ENCODE peak calls at places on chromosomes 13 and 19, in seven cellular contexts. One of them, this sample, is unnamed.

GRCh38 chr13:112069063-112069726 is 2.2 kb downstream of the SOX1 start:
- DNase-seq in nephron progenitor cell: peak
- DNase-seq in GM13976: peak
- DNase-seq in astrocyte: no peak
- DNase-seq in left ventricle myocardium inferior: no peak
- DNase-seq in activated CD8-positive, alpha-beta T cell treated with anti-CD3 and anti-CD28 coated beads for 36 hours: no peak
- DNase-seq in BE2C: no peak
- DNase-seq in this sample: no peak

GRCh38 chr13:77002590-77003190 is 10.8 kb downstream of the CLN5 start:
- DNase-seq in nephron progenitor cell: no peak
- DNase-seq in GM13976: no peak
- DNase-seq in astrocyte: no peak
- DNase-seq in left ventricle myocardium inferior: no peak
- DNase-seq in activated CD8-positive, alpha-beta T cell treated with anti-CD3 and anti-CD28 coated beads for 36 hours: no peak
- DNase-seq in BE2C: no peak
- DNase-seq in this sample: no peak

GRCh38 chr19:39765091-39766076 is 13.3 kb upstream of the LEUTX start:
- DNase-seq in nephron progenitor cell: peak
- DNase-seq in GM13976: no peak
- DNase-seq in astrocyte: peak
- DNase-seq in left ventricle myocardium inferior: no peak
- DNase-seq in activated CD8-positive, alpha-beta T cell treated with anti-CD3 and anti-CD28 coated beads for 36 hours: peak
- DNase-seq in BE2C: peak
- DNase-seq in this sample: no peak

GRCh38 chr13:101535192-101535746 is 82.8 kb downstream of the ITGBL1 start:
- DNase-seq in nephron progenitor cell: no peak
- DNase-seq in GM13976: no peak
- DNase-seq in astrocyte: no peak
- DNase-seq in left ventricle myocardium inferior: no peak
- DNase-seq in activated CD8-positive, alpha-beta T cell treated with anti-CD3 and anti-CD28 coated beads for 36 hours: no peak
- DNase-seq in BE2C: no peak
- DNase-seq in this sample: no peak

GRCh38 chr19:8831832-8832131 is 322 bp downstream of the ZNF558 start:
- DNase-seq in nephron progenitor cell: no peak
- DNase-seq in GM13976: no peak
- DNase-seq in astrocyte: no peak
- DNase-seq in left ventricle myocardium inferior: no peak
- DNase-seq in activated CD8-positive, alpha-beta T cell treated with anti-CD3 and anti-CD28 coated beads for 36 hours: no peak
- DNase-seq in BE2C: no peak
- DNase-seq in this sample: no peak

GRCh38 chr13:33318037-33318436 is 32.5 kb upstream of the STARD13 start:
- DNase-seq in nephron progenitor cell: no peak
- DNase-seq in GM13976: no peak
- DNase-seq in astrocyte: no peak
- DNase-seq in left ventricle myocardium inferior: no peak
- DNase-seq in activated CD8-positive, alpha-beta T cell treated with anti-CD3 and anti-CD28 coated beads for 36 hours: no peak
- DNase-seq in BE2C: no peak
- DNase-seq in this sample: no peak

GRCh38 chr19:10246511-10246910 is 5.5 kb upstream of the MRPL4 start:
- DNase-seq in nephron progenitor cell: no peak
- DNase-seq in GM13976: no peak
- DNase-seq in astrocyte: no peak
- DNase-seq in left ventricle myocardium inferior: no peak
- DNase-seq in activated CD8-positive, alpha-beta T cell treated with anti-CD3 and anti-CD28 coated beads for 36 hours: no peak
- DNase-seq in BE2C: no peak
- DNase-seq in this sample: no peak

GRCh38 chr13:36000028-36000427 is 131.2 kb downstream of the DCLK1 start:
- DNase-seq in nephron progenitor cell: no peak
- DNase-seq in GM13976: no peak
- DNase-seq in astrocyte: no peak
- DNase-seq in left ventricle myocardium inferior: no peak
- DNase-seq in activated CD8-positive, alpha-beta T cell treated with anti-CD3 and anti-CD28 coated beads for 36 hours: no peak
- DNase-seq in BE2C: no peak
- DNase-seq in this sample: no peak

GRCh38 chr13:43377149-43377548 is 353.8 kb downstream of the DNAJC15 start:
- DNase-seq in nephron progenitor cell: no peak
- DNase-seq in GM13976: no peak
- DNase-seq in astrocyte: peak
- DNase-seq in left ventricle myocardium inferior: peak
- DNase-seq in activated CD8-positive, alpha-beta T cell treated with anti-CD3 and anti-CD28 coated beads for 36 hours: no peak
- DNase-seq in BE2C: peak
- DNase-seq in this sample: no peak

GRCh38 chr19:29530549-29531457 is 5.0 kb downstream of the VSTM2B start:
- DNase-seq in nephron progenitor cell: no peak
- DNase-seq in GM13976: no peak
- DNase-seq in astrocyte: no peak
- DNase-seq in left ventricle myocardium inferior: no peak
- DNase-seq in activated CD8-positive, alpha-beta T cell treated with anti-CD3 and anti-CD28 coated beads for 36 hours: no peak
- DNase-seq in BE2C: no peak
- DNase-seq in this sample: no peak

GRCh38 chr13:74062933-74063332 is 71.3 kb downstream of the KLF12 start:
- DNase-seq in nephron progenitor cell: no peak
- DNase-seq in GM13976: peak
- DNase-seq in astrocyte: peak
- DNase-seq in left ventricle myocardium inferior: peak
- DNase-seq in activated CD8-positive, alpha-beta T cell treated with anti-CD3 and anti-CD28 coated beads for 36 hours: peak
- DNase-seq in BE2C: no peak
- DNase-seq in this sample: no peak

GRCh38 chr19:41563847-41564514 is 12.0 kb upstream of the CEACAM21 start:
- DNase-seq in nephron progenitor cell: no peak
- DNase-seq in GM13976: no peak
- DNase-seq in astrocyte: no peak
- DNase-seq in left ventricle myocardium inferior: no peak
- DNase-seq in activated CD8-positive, alpha-beta T cell treated with anti-CD3 and anti-CD28 coated beads for 36 hours: peak
- DNase-seq in BE2C: no peak
- DNase-seq in this sample: peak

GRCh38 chr19:38183227-38183914 is 40.7 kb downstream of the DPF1 start:
- DNase-seq in nephron progenitor cell: peak
- DNase-seq in GM13976: no peak
- DNase-seq in astrocyte: no peak
- DNase-seq in left ventricle myocardium inferior: peak
- DNase-seq in activated CD8-positive, alpha-beta T cell treated with anti-CD3 and anti-CD28 coated beads for 36 hours: no peak
- DNase-seq in BE2C: peak
- DNase-seq in this sample: no peak

GRCh38 chr19:47507924-47508553 is 6.8 kb downstream of the NAPA start:
- DNase-seq in nephron progenitor cell: no peak
- DNase-seq in GM13976: no peak
- DNase-seq in astrocyte: no peak
- DNase-seq in left ventricle myocardium inferior: no peak
- DNase-seq in activated CD8-positive, alpha-beta T cell treated with anti-CD3 and anti-CD28 coated beads for 36 hours: no peak
- DNase-seq in BE2C: no peak
- DNase-seq in this sample: no peak

GRCh38 chr13:111861766-111862366 is 205.1 kb upstream of the SOX1 start:
- DNase-seq in nephron progenitor cell: no peak
- DNase-seq in GM13976: no peak
- DNase-seq in astrocyte: no peak
- DNase-seq in left ventricle myocardium inferior: no peak
- DNase-seq in activated CD8-positive, alpha-beta T cell treated with anti-CD3 and anti-CD28 coated beads for 36 hours: no peak
- DNase-seq in BE2C: no peak
- DNase-seq in this sample: no peak

GRCh38 chr19:55117063-55117635 is 288 bp downstream of the PPP1R12C start:
- DNase-seq in nephron progenitor cell: peak
- DNase-seq in GM13976: no peak
- DNase-seq in astrocyte: no peak
- DNase-seq in left ventricle myocardium inferior: no peak
- DNase-seq in activated CD8-positive, alpha-beta T cell treated with anti-CD3 and anti-CD28 coated beads for 36 hours: peak
- DNase-seq in BE2C: no peak
- DNase-seq in this sample: no peak

GRCh38 chr19:34306824-34307223 is 52.5 kb downstream of the GARRE1 start:
- DNase-seq in nephron progenitor cell: no peak
- DNase-seq in GM13976: no peak
- DNase-seq in astrocyte: no peak
- DNase-seq in left ventricle myocardium inferior: no peak
- DNase-seq in activated CD8-positive, alpha-beta T cell treated with anti-CD3 and anti-CD28 coated beads for 36 hours: no peak
- DNase-seq in BE2C: no peak
- DNase-seq in this sample: no peak

GRCh38 chr19:34305221-34306058 is 51.1 kb downstream of the GARRE1 start:
- DNase-seq in nephron progenitor cell: no peak
- DNase-seq in GM13976: no peak
- DNase-seq in astrocyte: peak
- DNase-seq in left ventricle myocardium inferior: no peak
- DNase-seq in activated CD8-positive, alpha-beta T cell treated with anti-CD3 and anti-CD28 coated beads for 36 hours: no peak
- DNase-seq in BE2C: no peak
- DNase-seq in this sample: no peak

GRCh38 chr19:34309368-34310138 is 55.2 kb downstream of the GARRE1 start:
- DNase-seq in nephron progenitor cell: no peak
- DNase-seq in GM13976: no peak
- DNase-seq in astrocyte: no peak
- DNase-seq in left ventricle myocardium inferior: no peak
- DNase-seq in activated CD8-positive, alpha-beta T cell treated with anti-CD3 and anti-CD28 coated beads for 36 hours: no peak
- DNase-seq in BE2C: no peak
- DNase-seq in this sample: no peak

GRCh38 chr19:34308381-34309367 is 54.3 kb downstream of the GARRE1 start:
- DNase-seq in nephron progenitor cell: no peak
- DNase-seq in GM13976: no peak
- DNase-seq in astrocyte: peak
- DNase-seq in left ventricle myocardium inferior: no peak
- DNase-seq in activated CD8-positive, alpha-beta T cell treated with anti-CD3 and anti-CD28 coated beads for 36 hours: peak
- DNase-seq in BE2C: no peak
- DNase-seq in this sample: no peak

DNA sequence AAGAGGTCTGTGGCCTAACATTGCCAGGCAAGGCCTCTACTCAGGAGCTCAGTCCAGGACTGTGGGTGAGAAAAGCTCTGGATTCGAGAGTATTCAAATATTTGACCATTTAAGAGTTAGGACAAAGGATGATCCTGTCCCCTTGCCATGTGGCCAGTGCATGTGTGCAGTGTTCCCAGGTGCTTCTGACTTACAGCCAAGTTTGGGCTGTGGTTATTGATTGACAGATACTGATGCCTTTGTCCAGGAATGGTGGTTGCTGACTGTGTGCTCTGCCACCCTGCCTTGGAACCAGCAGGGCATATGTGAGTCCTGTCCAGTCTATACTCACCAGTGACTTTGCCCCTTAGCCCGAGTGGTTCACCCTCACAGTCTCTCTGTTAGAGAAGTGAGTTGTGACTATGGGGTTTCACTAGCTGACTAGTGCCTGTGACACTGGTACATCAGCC is 51.9 kb downstream of the GARRE1 start:
- DNase-seq in nephron progenitor cell: no peak
- DNase-seq in GM13976: no peak
- DNase-seq in astrocyte: no peak
- DNase-seq in left ventricle myocardium inferior: no peak
- DNase-seq in activated CD8-positive, alpha-beta T cell treated with anti-CD3 and anti-CD28 coated beads for 36 hours: no peak
- DNase-seq in BE2C: no peak
- DNase-seq in this sample: no peak
- TF ChIP-seq CTCF in nephron progenitor cell: no peak
- TF ChIP-seq CTCF in GM13976: no peak
- TF ChIP-seq CTCF in astrocyte: no peak
- TF ChIP-seq CTCF in left ventricle myocardium inferior: no peak
- TF ChIP-seq CTCF in activated CD8-positive, alpha-beta T cell treated with anti-CD3 and anti-CD28 coated beads for 36 hours: no peak
- TF ChIP-seq CTCF in BE2C: no peak
- TF ChIP-seq CTCF in this sample: no peak

DNA sequence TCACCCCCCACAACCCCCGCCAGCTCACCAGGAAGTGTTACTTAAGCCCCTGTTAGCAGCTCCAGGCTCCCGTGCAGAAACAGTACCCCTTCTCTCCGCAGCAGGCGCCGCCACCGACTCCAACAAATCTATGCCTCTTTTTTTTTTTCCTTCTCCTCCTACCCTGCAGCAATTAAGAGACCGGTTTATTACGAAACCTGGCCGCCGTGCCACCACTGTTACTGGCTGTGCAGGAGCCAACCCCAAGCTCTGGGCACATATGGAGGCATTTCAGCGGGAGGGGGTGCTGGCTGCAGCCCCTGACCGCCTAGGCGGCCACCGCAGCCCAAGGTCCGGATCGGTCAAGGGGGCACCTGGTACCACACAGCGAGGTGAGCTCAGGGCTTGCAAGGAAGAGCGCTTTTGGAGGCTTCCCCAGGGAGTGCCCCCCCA is 2.4 kb downstream of the GADD45B start:
- DNase-seq in nephron progenitor cell: peak
- DNase-seq in GM13976: peak
- DNase-seq in astrocyte: peak
- DNase-seq in left ventricle myocardium inferior: peak
- DNase-seq in activated CD8-positive, alpha-beta T cell treated with anti-CD3 and anti-CD28 coated beads for 36 hours: peak
- DNase-seq in BE2C: peak
- DNase-seq in this sample: peak
- TF ChIP-seq CTCF in nephron progenitor cell: no peak
- TF ChIP-seq CTCF in GM13976: no peak
- TF ChIP-seq CTCF in astrocyte: no peak
- TF ChIP-seq CTCF in left ventricle myocardium inferior: peak
- TF ChIP-seq CTCF in activated CD8-positive, alpha-beta T cell treated with anti-CD3 and anti-CD28 coated beads for 36 hours: peak
- TF ChIP-seq CTCF in BE2C: peak
- TF ChIP-seq CTCF in this sample: no peak

GRCh38 chr13:62357887-62358645 is 942.4 kb upstream of the PCDH20 start:
- DNase-seq in nephron progenitor cell: peak
- DNase-seq in GM13976: peak
- DNase-seq in astrocyte: peak
- DNase-seq in left ventricle myocardium inferior: no peak
- DNase-seq in activated CD8-positive, alpha-beta T cell treated with anti-CD3 and anti-CD28 coated beads for 36 hours: no peak
- DNase-seq in BE2C: peak
- DNase-seq in this sample: no peak
- TF ChIP-seq CTCF in nephron progenitor cell: peak
- TF ChIP-seq CTCF in GM13976: peak
- TF ChIP-seq CTCF in astrocyte: peak
- TF ChIP-seq CTCF in left ventricle myocardium inferior: no peak
- TF ChIP-seq CTCF in activated CD8-positive, alpha-beta T cell treated with anti-CD3 and anti-CD28 coated beads for 36 hours: no peak
- TF ChIP-seq CTCF in BE2C: peak
- TF ChIP-seq CTCF in this sample: no peak

DNA sequence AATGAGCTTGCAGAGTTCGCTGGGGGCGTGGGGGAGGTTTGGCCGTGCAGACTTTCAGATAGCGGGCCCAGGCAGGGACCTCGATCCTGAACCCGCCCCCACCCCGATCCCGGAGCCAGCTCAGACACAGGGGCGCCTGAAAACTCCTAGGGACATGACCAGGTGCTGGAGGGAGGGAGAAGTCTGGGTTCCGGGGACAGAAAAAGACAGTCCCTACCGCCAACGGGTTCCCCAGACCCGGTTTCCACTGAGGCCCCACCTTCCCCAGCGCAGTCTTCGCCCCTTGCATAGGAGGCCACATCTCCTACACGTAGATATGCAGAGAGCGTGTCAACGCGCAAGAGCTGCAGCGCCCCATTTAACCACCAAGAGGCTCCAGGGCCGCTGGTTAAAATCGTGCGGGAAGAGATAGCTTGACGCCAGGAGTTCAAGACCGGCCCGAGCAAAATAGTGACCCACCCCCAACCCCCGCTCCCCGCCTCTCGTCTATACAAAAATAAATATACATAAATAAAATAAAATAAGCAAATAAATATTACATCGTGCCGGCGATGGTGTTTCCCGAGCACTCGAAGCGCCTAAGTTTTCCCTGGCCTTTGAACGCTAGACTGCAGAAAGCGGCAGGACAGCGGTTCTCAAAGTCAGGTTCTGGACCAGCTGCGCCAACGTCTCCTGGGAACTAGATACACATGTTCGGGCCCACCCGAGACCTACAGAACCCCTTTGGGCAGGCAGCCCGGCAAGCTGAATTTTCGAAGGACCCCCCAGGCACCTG is 8.3 kb downstream of the CCDC8 start:
- DNase-seq in nephron progenitor cell: peak
- DNase-seq in GM13976: peak
- DNase-seq in astrocyte: no peak
- DNase-seq in left ventricle myocardium inferior: no peak
- DNase-seq in activated CD8-positive, alpha-beta T cell treated with anti-CD3 and anti-CD28 coated beads for 36 hours: peak
- DNase-seq in BE2C: no peak
- DNase-seq in this sample: peak
- TF ChIP-seq CTCF in nephron progenitor cell: peak
- TF ChIP-seq CTCF in GM13976: no peak
- TF ChIP-seq CTCF in astrocyte: no peak
- TF ChIP-seq CTCF in left ventricle myocardium inferior: peak
- TF ChIP-seq CTCF in activated CD8-positive, alpha-beta T cell treated with anti-CD3 and anti-CD28 coated beads for 36 hours: no peak
- TF ChIP-seq CTCF in BE2C: no peak
- TF ChIP-seq CTCF in this sample: no peak

GRCh38 chr19:14198384-14199376 is 7.3 kb downstream of the ADGRL1 start:
- DNase-seq in nephron progenitor cell: no peak
- DNase-seq in GM13976: no peak
- DNase-seq in astrocyte: no peak
- DNase-seq in left ventricle myocardium inferior: no peak
- DNase-seq in activated CD8-positive, alpha-beta T cell treated with anti-CD3 and anti-CD28 coated beads for 36 hours: no peak
- DNase-seq in BE2C: peak
- DNase-seq in this sample: no peak
- TF ChIP-seq CTCF in nephron progenitor cell: no peak
- TF ChIP-seq CTCF in GM13976: no peak
- TF ChIP-seq CTCF in astrocyte: no peak
- TF ChIP-seq CTCF in left ventricle myocardium inferior: no peak
- TF ChIP-seq CTCF in activated CD8-positive, alpha-beta T cell treated with anti-CD3 and anti-CD28 coated beads for 36 hours: no peak
- TF ChIP-seq CTCF in BE2C: peak
- TF ChIP-seq CTCF in this sample: no peak

This sample was measured in CD4-positive, alpha-beta T cell.